ENCODE peak calls at places on chromosomes 13 and 19, in ten cellular contexts. K is activated T-cell treated with anti-CD3 and anti-CD28 coated beads for 1 hour; Z is endothelial cell; G is stimulated activated CD4-positive, alpha-beta T cell treated with anti-CD3 and anti-CD28 coated beads, Interleukin-15, amount 100 ng/mL, for 48 hours; F is nephron progenitor cell; J is tibial nerve; B is T-helper 1 cell; Q is heart right ventricle; Y is kidney epithelial cell; S is A673. N is an unnamed sample.

GRCh38 chr13:113935081-113935511 is 38.8 kb downstream of the C13orf46 start:
- DNase-seq in Y (no peak), G (no peak), F (peak; percentile 26), S (no peak), K (no peak), Z (no peak), B (no peak), J (peak; percentile 5), Q (no peak), N (peak; percentile 25)

GRCh38 chr19:39246951-39247669 is 1.5 kb downstream of the IFNL4 start:
- DNase-seq in Y (no peak), Q (no peak), S (peak; percentile 45), F (peak; percentile 62), Z (peak; percentile 30), J (no peak), K (no peak), B (no peak), G (peak; percentile 24), N (peak; percentile 18)

GRCh38 chr13:97367016-97367415 is 67.0 kb upstream of the RAP2A start:
- DNase-seq in Y (peak; percentile 56), F (no peak), Z (no peak), J (no peak), K (no peak), G (no peak), S (no peak), Q (no peak), B (no peak), N (no peak)

GRCh38 chr13:113785051-113786010 is 26.3 kb downstream of the TMEM255B start:
- DNase-seq in K (no peak), G (peak; percentile 10), S (peak; percentile 12), J (no peak), B (no peak), F (no peak), Q (no peak), Z (no peak), Y (peak; percentile 98), N (no peak)

GRCh38 chr13:78061806-78062205 is 143.2 kb upstream of the EDNRB start:
- DNase-seq in F (no peak), S (no peak), J (no peak), Q (no peak), K (no peak), G (no peak), Z (no peak), B (no peak), Y (no peak), N (no peak)

GRCh38 chr13:108409735-108410134 is 140.2 kb downstream of the TNFSF13B start:
- DNase-seq in S (no peak), B (no peak), K (no peak), J (no peak), Y (no peak), Z (no peak), Q (no peak), F (no peak), G (no peak), N (no peak)

GRCh38 chr13:53788286-53788685 is 759.7 kb downstream of the OLFM4 start:
- DNase-seq in F (no peak), S (peak; percentile 67), B (no peak), G (no peak), Y (no peak), Z (no peak), Q (no peak), K (no peak), J (no peak), N (no peak)

GRCh38 chr13:97122381-97122996 is 99.6 kb upstream of the MBNL2 start:
- DNase-seq in G (no peak), Q (no peak), F (no peak), J (no peak), Y (peak; percentile 42), Z (no peak), B (no peak), S (peak; percentile 23), K (no peak), N (no peak)

GRCh38 chr13:73765651-73766384 is 368.4 kb downstream of the KLF12 start:
- DNase-seq in B (peak; percentile 79), Z (peak; percentile 65), S (peak; percentile 98), J (peak; percentile 51), Y (peak; percentile 71), F (peak; percentile 64), G (peak; percentile 61), K (peak; percentile 77), Q (peak; percentile 80), N (peak; percentile 60)

GRCh38 chr19:21604351-21604926 is 99.0 kb downstream of the ZNF429 start:
- DNase-seq in K (no peak), Y (no peak), S (no peak), B (no peak), Q (no peak), G (no peak), Z (no peak), F (no peak), J (no peak), N (no peak)

GRCh38 chr13:77980592-77980991 is 62.0 kb upstream of the EDNRB start:
- DNase-seq in J (no peak), F (no peak), Q (no peak), Z (no peak), S (peak; percentile 25), B (no peak), Y (peak; percentile 14), G (no peak), K (no peak), N (no peak)

GRCh38 chr19:11699931-11700794 is 38.6 kb downstream of the ZNF823 start:
- DNase-seq in Q (no peak), Z (peak; percentile 25), B (no peak), G (no peak), F (no peak), S (peak; percentile 43), Y (no peak), J (no peak), K (no peak), N (peak; percentile 22)

GRCh38 chr13:68025604-68026003 is 795.5 kb upstream of the PCDH9 start:
- DNase-seq in K (no peak), Q (no peak), B (no peak), S (no peak), J (no peak), Y (no peak), G (no peak), F (no peak), Z (no peak), N (no peak)